ENCODE peak calls at places on chromosomes 6 and 20, in five cellular contexts. P is hippocampal formation, Q is colonic mucosa, E is T-helper 9 cell, M is germinal center. F is an unnamed sample.

GRCh38 chr20:41003143-41003932 is 25.3 kb upstream of the TOP1 start:
- DNase-seq in Q (peak), E (peak), P (no peak), M (no peak), F (no peak)

GRCh38 chr6:149079911-149080501 is 237.5 kb upstream of the TAB2 start:
- DNase-seq in Q (no peak), P (no peak), E (no peak), M (no peak), F (no peak)

GRCh38 chr20:47585087-47585747 is 83.5 kb downstream of the NCOA3 start:
- DNase-seq in M (no peak), E (no peak), Q (no peak), P (no peak), F (no peak)

GRCh38 chr20:63100401-63100925 is 93.7 kb upstream of the BHLHE23 start:
- DNase-seq in Q (no peak), M (no peak), P (no peak), E (no peak), F (no peak)

GRCh38 chr6:14804444-14805210 is 441.2 kb upstream of the JARID2 start:
- DNase-seq in M (no peak), E (no peak), Q (peak), P (peak), F (peak)

GRCh38 chr6:55886185-55886836 is 10.9 kb upstream of the BMP5 start:
- DNase-seq in E (no peak), M (no peak), Q (no peak), P (peak), F (no peak)

GRCh38 chr6:13526718-13527668 is 39.6 kb upstream of the GFOD1 start:
- DNase-seq in E (no peak), Q (peak), P (no peak), M (peak), F (no peak)

GRCh38 chr6:81818778-81819491 is 66.5 kb upstream of the TENT5A start:
- DNase-seq in E (no peak), P (no peak), Q (no peak), M (no peak), F (no peak)

GRCh38 chr20:43530321-43531090 is 23.0 kb downstream of the L3MBTL1 start:
- DNase-seq in Q (no peak), M (no peak), P (no peak), E (no peak), F (no peak)

GRCh38 chr6:21594427-21595264 is 1.1 kb downstream of the SOX4 start:
- DNase-seq in M (peak), Q (peak), E (no peak), P (peak), F (peak)

GRCh38 chr6:89021629-89022028 is 58.2 kb upstream of the RNGTT start:
- DNase-seq in M (no peak), Q (no peak), P (no peak), E (no peak), F (no peak)

GRCh38 chr6:47724300-47724699 is 25.9 kb downstream of the ADGRF4 start:
- DNase-seq in Q (no peak), M (no peak), P (no peak), E (no peak), F (no peak)

GRCh38 chr6:5623769-5624168 is 362.5 kb downstream of the FARS2 start:
- DNase-seq in P (no peak), E (no peak), M (no peak), Q (no peak), F (no peak)

GRCh38 chr6:156686429-156686939 is 90.7 kb upstream of the ARID1B start:
- DNase-seq in E (peak), P (peak), Q (no peak), M (peak), F (no peak)

GRCh38 chr6:53361549-53362031 is 12.8 kb upstream of the ELOVL5 start:
- DNase-seq in E (peak), P (no peak), Q (no peak), M (no peak), F (no peak)

GRCh38 chr6:47153066-47153755 is 111.1 kb upstream of the ADGRF1 start:
- DNase-seq in E (no peak), M (no peak), P (no peak), Q (no peak), F (no peak)

GRCh38 chr6:44104661-44105060 is 22.6 kb downstream of the MRPL14 start:
- DNase-seq in M (no peak), P (no peak), Q (no peak), E (no peak), F (no peak)

GRCh38 chr20:50312682-50313187 is 122.1 kb downstream of the CEBPB start:
- DNase-seq in Q (no peak), P (no peak), M (no peak), E (no peak), F (no peak)

GRCh38 chr6:155311583-155311982 is 2.7 kb downstream of the TFB1M start:
- DNase-seq in M (no peak), E (no peak), P (no peak), Q (no peak), F (no peak)

GRCh38 chr20:31836853-31837608 is 8.4 kb downstream of the FOXS1 start:
- DNase-seq in P (no peak), E (no peak), M (no peak), Q (no peak), F (no peak)

GRCh38 chr6:161171207-161171606 is 102.7 kb downstream of the AGPAT4 start:
- DNase-seq in E (no peak), M (no peak), Q (no peak), P (no peak), F (no peak)

GRCh38 chr20:53926428-53927028 is 143.9 kb downstream of the BCAS1 start:
- DNase-seq in P (no peak), E (no peak), Q (peak), M (peak), F (no peak)

GRCh38 chr6:99178168-99178567 is 171.3 kb downstream of the FAXC start:
- DNase-seq in Q (no peak), P (no peak), M (no peak), E (no peak), F (no peak)

GRCh38 chr6:39280247-39280731 is 33.9 kb downstream of the KCNK17 start:
- DNase-seq in Q (peak), M (no peak), P (no peak), E (no peak), F (no peak)

GRCh38 chr6:101730954-101731353 is 337.4 kb downstream of the GRIK2 start:
- DNase-seq in E (no peak), P (no peak), M (no peak), Q (no peak), F (no peak)

F was measured in caudate nucleus.